ENCODE peak calls at places on chromosomes 2 and 18, in nine cellular contexts. U is CD8-positive, alpha-beta memory T cell; G is transverse colon; E is heart right ventricle; Y is IMR-90; I is naive thymus-derived CD4-positive, alpha-beta T cell; M is small intestine; B is effector memory CD4-positive, alpha-beta T cell; A is right atrium auricular region. X is an unnamed sample.

GRCh38 chr2:154908312-154908711 is 209.8 kb downstream of the KCNJ3 start:
- DNase-seq in U (no peak), G (no peak), E (no peak), Y (no peak), I (no peak), M (no peak), B (no peak), A (no peak), X (no peak)

GRCh38 chr18:2587788-2588187 is 16.4 kb downstream of the NDC80 start:
- DNase-seq in U (no peak), G (no peak), E (no peak), Y (no peak), I (no peak), M (no peak), B (no peak), A (no peak), X (no peak)

GRCh38 chr18:457533-457932 is 43.0 kb downstream of the COLEC12 start:
- DNase-seq in U (no peak), G (no peak), E (no peak), Y (peak; percentile 48), I (no peak), M (no peak), B (no peak), A (no peak), X (no peak)

GRCh38 chr2:207505728-207506127 is 24.0 kb upstream of the CREB1 start:
- DNase-seq in U (no peak), G (no peak), E (no peak), Y (peak; percentile 80), I (no peak), M (no peak), B (no peak), A (no peak), X (peak; percentile 82)

GRCh38 chr18:62426191-62426488 is 96.7 kb upstream of the ZCCHC2 start:
- DNase-seq in U (no peak), G (no peak), E (no peak), Y (no peak), I (no peak), M (no peak), B (no peak), A (no peak), X (no peak)

GRCh38 chr2:197939787-197940186 is 135.4 kb downstream of the PLCL1 start:
- DNase-seq in U (no peak), G (no peak), E (no peak), Y (no peak), I (no peak), M (no peak), B (no peak), A (no peak), X (no peak)

GRCh38 chr2:194383404-194383803 is 1273.6 kb upstream of the SLC39A10 start:
- DNase-seq in U (no peak), G (no peak), E (no peak), Y (no peak), I (no peak), M (no peak), B (no peak), A (no peak), X (no peak)

GRCh38 chr2:55519908-55520885 is 679 bp downstream of the CFAP36 start:
- DNase-seq in U (no peak), G (peak; percentile 24), E (no peak), Y (peak; percentile 25), I (no peak), M (peak; percentile 30), B (peak; percentile 17), A (no peak), X (no peak)

GRCh38 chr2:191950132-191950885 is 103.4 kb upstream of the CAVIN2 start:
- DNase-seq in U (no peak), G (no peak), E (no peak), Y (peak; percentile 73), I (no peak), M (no peak), B (no peak), A (no peak), X (no peak)

GRCh38 chr2:176147790-176148496 is 3.4 kb upstream of the HOXD4 start:
- DNase-seq in U (no peak), G (no peak), E (no peak), Y (no peak), I (no peak), M (no peak), B (no peak), A (no peak), X (no peak)

GRCh38 chr18:37575646-37576045 is 10.0 kb upstream of the CELF4 start:
- DNase-seq in U (no peak), G (no peak), E (no peak), Y (no peak), I (no peak), M (no peak), B (no peak), A (no peak), X (no peak)

GRCh38 chr2:46236006-46236875 is 61.0 kb upstream of the EPAS1 start:
- DNase-seq in U (no peak), G (no peak), E (no peak), Y (no peak), I (no peak), M (no peak), B (no peak), A (no peak), X (no peak)

GRCh38 chr2:174788291-174788929 is 24.1 kb upstream of the CHRNA1 start:
- DNase-seq in U (peak; percentile 6), G (no peak), E (no peak), Y (peak; percentile 51), I (no peak), M (no peak), B (no peak), A (no peak), X (peak; percentile 78)

GRCh38 chr2:219175486-219175885 is 1.2 kb downstream of the CNPPD1 start:
- DNase-seq in U (no peak), G (no peak), E (no peak), Y (no peak), I (no peak), M (no peak), B (no peak), A (no peak), X (no peak)
- H3K27ac ChIP-seq in U (no peak overlapping the region), G (peak overlapping the region; percentile 100), E (no peak overlapping the region), Y (no peak overlapping the region), I (peak overlapping the region; percentile 96), M (no peak overlapping the region), B (no peak overlapping the region), A (peak overlapping the region; percentile 99), X (no peak overlapping the region)

GRCh38 chr2:108491848-108492247 is 42.4 kb upstream of the LIMS1 start:
- DNase-seq in U (no peak), G (no peak), E (no peak), Y (no peak), I (no peak), M (no peak), B (no peak), A (no peak), X (no peak)
- H3K27ac ChIP-seq in U (no peak overlapping the region), G (no peak overlapping the region), E (no peak overlapping the region), Y (no peak overlapping the region), I (no peak overlapping the region), M (no peak overlapping the region), B (no peak overlapping the region), A (no peak overlapping the region), X (no peak overlapping the region)

GRCh38 chr2:171391532-171391931 is 42.3 kb downstream of the METTL8 start:
- DNase-seq in U (no peak), G (no peak), E (no peak), Y (no peak), I (no peak), M (no peak), B (no peak), A (no peak), X (no peak)

GRCh38 chr2:171389780-171390179 is 44.0 kb downstream of the METTL8 start:
- DNase-seq in U (no peak), G (no peak), E (no peak), Y (no peak), I (no peak), M (no peak), B (no peak), A (no peak), X (peak; percentile 8)

GRCh38 chr2:171389325-171389724 is 44.5 kb downstream of the METTL8 start:
- DNase-seq in U (no peak), G (no peak), E (no peak), Y (no peak), I (no peak), M (no peak), B (no peak), A (no peak), X (no peak)

GRCh38 chr2:171393487-171393886 is 40.3 kb downstream of the METTL8 start:
- DNase-seq in U (no peak), G (no peak), E (no peak), Y (no peak), I (no peak), M (no peak), B (no peak), A (no peak), X (no peak)

DNA sequence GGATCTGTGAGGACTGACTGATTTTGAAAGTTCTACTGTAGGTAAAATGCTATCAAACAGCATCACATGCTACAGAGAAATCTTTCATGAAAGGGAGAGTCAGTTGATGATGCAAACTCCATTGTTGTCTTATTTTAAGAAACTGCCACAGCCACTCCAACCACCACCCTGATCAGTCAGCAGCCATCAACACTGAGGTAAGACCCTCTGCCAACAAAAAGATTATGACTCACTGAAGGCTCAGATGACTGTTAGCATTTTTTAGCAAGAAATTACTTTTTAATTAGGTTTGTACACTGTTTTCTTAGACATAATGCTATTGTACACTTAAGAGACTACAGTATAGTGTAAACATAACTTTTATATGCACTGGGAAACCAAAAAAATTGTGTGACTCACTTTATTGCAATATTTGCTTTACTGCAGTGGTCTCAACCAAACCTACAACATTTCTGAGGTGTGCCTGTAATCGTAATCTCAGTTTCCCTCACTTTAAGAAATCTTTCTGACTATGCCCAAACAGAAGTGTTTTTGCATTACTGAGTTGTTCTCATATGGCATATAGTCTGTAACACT is 42.8 kb downstream of the METTL8 start:
- DNase-seq in U (no peak), G (no peak), E (no peak), Y (peak; percentile 78), I (no peak), M (no peak), B (no peak), A (no peak), X (peak; percentile 87)
- H3K27ac ChIP-seq in U (no peak overlapping the region), G (no peak overlapping the region), E (no peak overlapping the region), Y (no peak overlapping the region), I (no peak overlapping the region), M (no peak overlapping the region), B (no peak overlapping the region), A (no peak overlapping the region), X (peak overlapping the region; percentile 89)

GRCh38 chr2:16014041-16014787 is 73.9 kb downstream of the MYCN start:
- DNase-seq in U (no peak), G (peak; percentile 55), E (peak; percentile 33), Y (no peak), I (no peak), M (peak; percentile 47), B (no peak), A (no peak), X (no peak)

GRCh38 chr2:16012029-16012596 is 71.8 kb downstream of the MYCN start:
- DNase-seq in U (no peak), G (no peak), E (no peak), Y (no peak), I (no peak), M (no peak), B (no peak), A (no peak), X (no peak)

GRCh38 chr2:16013571-16013970 is 73.2 kb downstream of the MYCN start:
- DNase-seq in U (no peak), G (no peak), E (no peak), Y (no peak), I (no peak), M (no peak), B (no peak), A (no peak), X (no peak)

GRCh38 chr2:16011621-16011960 is 71.2 kb downstream of the MYCN start:
- DNase-seq in U (no peak), G (no peak), E (no peak), Y (no peak), I (no peak), M (no peak), B (no peak), A (no peak), X (no peak)

GRCh38 chr2:16012626-16013501 is 72.5 kb downstream of the MYCN start:
- DNase-seq in U (no peak), G (peak; percentile 69), E (no peak), Y (no peak), I (no peak), M (peak; percentile 63), B (no peak), A (no peak), X (no peak)
- H3K27ac ChIP-seq in U (no peak overlapping the region), G (no peak overlapping the region), E (no peak overlapping the region), Y (no peak overlapping the region), I (no peak overlapping the region), M (no peak overlapping the region), B (no peak overlapping the region), A (no peak overlapping the region), X (no peak overlapping the region)